ENCODE peak calls at places on chromosome 4, in six cellular contexts. One of them, this sample, is unnamed.

GRCh38 chr4:112540695-112541094 is 24.7 kb upstream of the NEUROG2 start:
- DNase-seq in activated T-cell treated with anti-CD3 and anti-CD28 coated beads, Interleukin-2, amount 50 U/mL, for 48 hours: no peak
- DNase-seq in stimulated activated CD4-positive, alpha-beta T cell treated with anti-CD3 and anti-CD28 coated beads, Interleukin-4, amount 100 ng/mL, for 24 hours: no peak
- DNase-seq in GF-D8: no peak
- DNase-seq in left cardiac atrium: no peak
- DNase-seq in NAMALWA: no peak
- DNase-seq in this sample: no peak

GRCh38 chr4:67549123-67549522 is 3.8 kb upstream of the CENPC start:
- DNase-seq in stimulated activated CD4-positive, alpha-beta T cell treated with anti-CD3 and anti-CD28 coated beads, Interleukin-4, amount 100 ng/mL, for 24 hours: no peak
- DNase-seq in NAMALWA: peak
- DNase-seq in left cardiac atrium: no peak
- DNase-seq in GF-D8: no peak
- DNase-seq in activated T-cell treated with anti-CD3 and anti-CD28 coated beads, Interleukin-2, amount 50 U/mL, for 48 hours: no peak
- DNase-seq in this sample: peak

GRCh38 chr4:60805500-60806313 is 394.4 kb upstream of the ADGRL3 start:
- DNase-seq in NAMALWA: peak
- DNase-seq in activated T-cell treated with anti-CD3 and anti-CD28 coated beads, Interleukin-2, amount 50 U/mL, for 48 hours: no peak
- DNase-seq in GF-D8: no peak
- DNase-seq in stimulated activated CD4-positive, alpha-beta T cell treated with anti-CD3 and anti-CD28 coated beads, Interleukin-4, amount 100 ng/mL, for 24 hours: no peak
- DNase-seq in left cardiac atrium: no peak
- DNase-seq in this sample: peak

GRCh38 chr4:99649778-99650177 is 7.8 kb downstream of the C4orf54 start:
- DNase-seq in NAMALWA: no peak
- DNase-seq in stimulated activated CD4-positive, alpha-beta T cell treated with anti-CD3 and anti-CD28 coated beads, Interleukin-4, amount 100 ng/mL, for 24 hours: no peak
- DNase-seq in GF-D8: no peak
- DNase-seq in activated T-cell treated with anti-CD3 and anti-CD28 coated beads, Interleukin-2, amount 50 U/mL, for 48 hours: no peak
- DNase-seq in left cardiac atrium: no peak
- DNase-seq in this sample: no peak

GRCh38 chr4:84913176-84913575 is 53.3 kb downstream of the WDFY3 start:
- DNase-seq in NAMALWA: no peak
- DNase-seq in activated T-cell treated with anti-CD3 and anti-CD28 coated beads, Interleukin-2, amount 50 U/mL, for 48 hours: no peak
- DNase-seq in left cardiac atrium: no peak
- DNase-seq in GF-D8: no peak
- DNase-seq in stimulated activated CD4-positive, alpha-beta T cell treated with anti-CD3 and anti-CD28 coated beads, Interleukin-4, amount 100 ng/mL, for 24 hours: no peak
- DNase-seq in this sample: no peak

GRCh38 chr4:77240469-77241066 is 83.6 kb downstream of the CCNG2 start:
- DNase-seq in NAMALWA: peak
- DNase-seq in GF-D8: peak
- DNase-seq in left cardiac atrium: peak
- DNase-seq in stimulated activated CD4-positive, alpha-beta T cell treated with anti-CD3 and anti-CD28 coated beads, Interleukin-4, amount 100 ng/mL, for 24 hours: peak
- DNase-seq in activated T-cell treated with anti-CD3 and anti-CD28 coated beads, Interleukin-2, amount 50 U/mL, for 48 hours: peak
- DNase-seq in this sample: peak

GRCh38 chr4:104989363-104989762 is 157.3 kb upstream of the TET2 start:
- DNase-seq in left cardiac atrium: no peak
- DNase-seq in stimulated activated CD4-positive, alpha-beta T cell treated with anti-CD3 and anti-CD28 coated beads, Interleukin-4, amount 100 ng/mL, for 24 hours: no peak
- DNase-seq in activated T-cell treated with anti-CD3 and anti-CD28 coated beads, Interleukin-2, amount 50 U/mL, for 48 hours: no peak
- DNase-seq in GF-D8: no peak
- DNase-seq in NAMALWA: no peak
- DNase-seq in this sample: no peak

GRCh38 chr4:41722171-41722570 is 26.4 kb downstream of the PHOX2B start:
- DNase-seq in left cardiac atrium: no peak
- DNase-seq in stimulated activated CD4-positive, alpha-beta T cell treated with anti-CD3 and anti-CD28 coated beads, Interleukin-4, amount 100 ng/mL, for 24 hours: no peak
- DNase-seq in NAMALWA: no peak
- DNase-seq in activated T-cell treated with anti-CD3 and anti-CD28 coated beads, Interleukin-2, amount 50 U/mL, for 48 hours: no peak
- DNase-seq in GF-D8: no peak
- DNase-seq in this sample: no peak

GRCh38 chr4:3836041-3836801 is 70.0 kb downstream of the ADRA2C start:
- DNase-seq in GF-D8: no peak
- DNase-seq in stimulated activated CD4-positive, alpha-beta T cell treated with anti-CD3 and anti-CD28 coated beads, Interleukin-4, amount 100 ng/mL, for 24 hours: no peak
- DNase-seq in left cardiac atrium: no peak
- DNase-seq in NAMALWA: peak
- DNase-seq in activated T-cell treated with anti-CD3 and anti-CD28 coated beads, Interleukin-2, amount 50 U/mL, for 48 hours: no peak
- DNase-seq in this sample: no peak

GRCh38 chr4:144699565-144699964 is 53.6 kb downstream of the HHIP start:
- DNase-seq in GF-D8: no peak
- DNase-seq in stimulated activated CD4-positive, alpha-beta T cell treated with anti-CD3 and anti-CD28 coated beads, Interleukin-4, amount 100 ng/mL, for 24 hours: no peak
- DNase-seq in left cardiac atrium: no peak
- DNase-seq in NAMALWA: no peak
- DNase-seq in activated T-cell treated with anti-CD3 and anti-CD28 coated beads, Interleukin-2, amount 50 U/mL, for 48 hours: no peak
- DNase-seq in this sample: no peak

GRCh38 chr4:83639849-83640493 is 104.1 kb downstream of the GPAT3 start:
- DNase-seq in stimulated activated CD4-positive, alpha-beta T cell treated with anti-CD3 and anti-CD28 coated beads, Interleukin-4, amount 100 ng/mL, for 24 hours: peak
- DNase-seq in activated T-cell treated with anti-CD3 and anti-CD28 coated beads, Interleukin-2, amount 50 U/mL, for 48 hours: peak
- DNase-seq in GF-D8: peak
- DNase-seq in NAMALWA: peak
- DNase-seq in left cardiac atrium: no peak
- DNase-seq in this sample: peak

GRCh38 chr4:100079264-100079663 is 111.0 kb downstream of the DDIT4L start:
- DNase-seq in stimulated activated CD4-positive, alpha-beta T cell treated with anti-CD3 and anti-CD28 coated beads, Interleukin-4, amount 100 ng/mL, for 24 hours: peak
- DNase-seq in NAMALWA: no peak
- DNase-seq in activated T-cell treated with anti-CD3 and anti-CD28 coated beads, Interleukin-2, amount 50 U/mL, for 48 hours: no peak
- DNase-seq in GF-D8: no peak
- DNase-seq in left cardiac atrium: no peak
- DNase-seq in this sample: no peak

GRCh38 chr4:163540977-163541376 is 46.5 kb downstream of the TMA16 start:
- DNase-seq in NAMALWA: no peak
- DNase-seq in GF-D8: no peak
- DNase-seq in left cardiac atrium: no peak
- DNase-seq in stimulated activated CD4-positive, alpha-beta T cell treated with anti-CD3 and anti-CD28 coated beads, Interleukin-4, amount 100 ng/mL, for 24 hours: no peak
- DNase-seq in activated T-cell treated with anti-CD3 and anti-CD28 coated beads, Interleukin-2, amount 50 U/mL, for 48 hours: no peak
- DNase-seq in this sample: no peak

GRCh38 chr4:60432911-60433310 is 767.2 kb upstream of the ADGRL3 start:
- DNase-seq in GF-D8: no peak
- DNase-seq in left cardiac atrium: no peak
- DNase-seq in activated T-cell treated with anti-CD3 and anti-CD28 coated beads, Interleukin-2, amount 50 U/mL, for 48 hours: no peak
- DNase-seq in NAMALWA: no peak
- DNase-seq in stimulated activated CD4-positive, alpha-beta T cell treated with anti-CD3 and anti-CD28 coated beads, Interleukin-4, amount 100 ng/mL, for 24 hours: no peak
- DNase-seq in this sample: no peak

GRCh38 chr4:6815029-6815836 is 32.7 kb downstream of the KIAA0232 start:
- DNase-seq in GF-D8: no peak
- DNase-seq in NAMALWA: no peak
- DNase-seq in left cardiac atrium: no peak
- DNase-seq in activated T-cell treated with anti-CD3 and anti-CD28 coated beads, Interleukin-2, amount 50 U/mL, for 48 hours: no peak
- DNase-seq in stimulated activated CD4-positive, alpha-beta T cell treated with anti-CD3 and anti-CD28 coated beads, Interleukin-4, amount 100 ng/mL, for 24 hours: no peak
- DNase-seq in this sample: no peak

GRCh38 chr4:2366252-2367192 is 51.9 kb downstream of the ZFYVE28 start:
- DNase-seq in NAMALWA: peak
- DNase-seq in stimulated activated CD4-positive, alpha-beta T cell treated with anti-CD3 and anti-CD28 coated beads, Interleukin-4, amount 100 ng/mL, for 24 hours: no peak
- DNase-seq in GF-D8: no peak
- DNase-seq in activated T-cell treated with anti-CD3 and anti-CD28 coated beads, Interleukin-2, amount 50 U/mL, for 48 hours: no peak
- DNase-seq in left cardiac atrium: no peak
- DNase-seq in this sample: no peak

GRCh38 chr4:186644737-186645261 is 78.9 kb downstream of the FAT1 start:
- DNase-seq in stimulated activated CD4-positive, alpha-beta T cell treated with anti-CD3 and anti-CD28 coated beads, Interleukin-4, amount 100 ng/mL, for 24 hours: no peak
- DNase-seq in NAMALWA: no peak
- DNase-seq in left cardiac atrium: peak
- DNase-seq in GF-D8: no peak
- DNase-seq in activated T-cell treated with anti-CD3 and anti-CD28 coated beads, Interleukin-2, amount 50 U/mL, for 48 hours: no peak
- DNase-seq in this sample: no peak

GRCh38 chr4:61493470-61493869 is 293.3 kb downstream of the ADGRL3 start:
- DNase-seq in left cardiac atrium: no peak
- DNase-seq in GF-D8: no peak
- DNase-seq in activated T-cell treated with anti-CD3 and anti-CD28 coated beads, Interleukin-2, amount 50 U/mL, for 48 hours: no peak
- DNase-seq in NAMALWA: no peak
- DNase-seq in stimulated activated CD4-positive, alpha-beta T cell treated with anti-CD3 and anti-CD28 coated beads, Interleukin-4, amount 100 ng/mL, for 24 hours: no peak
- DNase-seq in this sample: no peak

GRCh38 chr4:138110815-138111214 is 131.3 kb downstream of the SLC7A11 start:
- DNase-seq in stimulated activated CD4-positive, alpha-beta T cell treated with anti-CD3 and anti-CD28 coated beads, Interleukin-4, amount 100 ng/mL, for 24 hours: no peak
- DNase-seq in left cardiac atrium: no peak
- DNase-seq in NAMALWA: no peak
- DNase-seq in GF-D8: no peak
- DNase-seq in activated T-cell treated with anti-CD3 and anti-CD28 coated beads, Interleukin-2, amount 50 U/mL, for 48 hours: no peak
- DNase-seq in this sample: no peak

GRCh38 chr4:168864831-168865541 is 145.1 kb downstream of the CBR4 start:
- DNase-seq in stimulated activated CD4-positive, alpha-beta T cell treated with anti-CD3 and anti-CD28 coated beads, Interleukin-4, amount 100 ng/mL, for 24 hours: no peak
- DNase-seq in left cardiac atrium: no peak
- DNase-seq in NAMALWA: no peak
- DNase-seq in activated T-cell treated with anti-CD3 and anti-CD28 coated beads, Interleukin-2, amount 50 U/mL, for 48 hours: no peak
- DNase-seq in GF-D8: no peak
- DNase-seq in this sample: no peak

GRCh38 chr4:23097251-23097650 is 404.5 kb downstream of the GBA3 start:
- DNase-seq in GF-D8: no peak
- DNase-seq in stimulated activated CD4-positive, alpha-beta T cell treated with anti-CD3 and anti-CD28 coated beads, Interleukin-4, amount 100 ng/mL, for 24 hours: no peak
- DNase-seq in activated T-cell treated with anti-CD3 and anti-CD28 coated beads, Interleukin-2, amount 50 U/mL, for 48 hours: no peak
- DNase-seq in NAMALWA: no peak
- DNase-seq in left cardiac atrium: no peak
- DNase-seq in this sample: no peak

GRCh38 chr4:165502919-165503907 is 124.4 kb downstream of the CPE start:
- DNase-seq in GF-D8: no peak
- DNase-seq in NAMALWA: no peak
- DNase-seq in stimulated activated CD4-positive, alpha-beta T cell treated with anti-CD3 and anti-CD28 coated beads, Interleukin-4, amount 100 ng/mL, for 24 hours: no peak
- DNase-seq in left cardiac atrium: no peak
- DNase-seq in activated T-cell treated with anti-CD3 and anti-CD28 coated beads, Interleukin-2, amount 50 U/mL, for 48 hours: no peak
- DNase-seq in this sample: no peak

GRCh38 chr4:155353923-155354540 is 22.7 kb downstream of the MAP9 start:
- DNase-seq in left cardiac atrium: peak
- DNase-seq in activated T-cell treated with anti-CD3 and anti-CD28 coated beads, Interleukin-2, amount 50 U/mL, for 48 hours: peak
- DNase-seq in NAMALWA: peak
- DNase-seq in GF-D8: no peak
- DNase-seq in stimulated activated CD4-positive, alpha-beta T cell treated with anti-CD3 and anti-CD28 coated beads, Interleukin-4, amount 100 ng/mL, for 24 hours: peak
- DNase-seq in this sample: peak

GRCh38 chr4:1582227-1582626 is 101.9 kb downstream of the FAM53A start:
- DNase-seq in stimulated activated CD4-positive, alpha-beta T cell treated with anti-CD3 and anti-CD28 coated beads, Interleukin-4, amount 100 ng/mL, for 24 hours: no peak
- DNase-seq in activated T-cell treated with anti-CD3 and anti-CD28 coated beads, Interleukin-2, amount 50 U/mL, for 48 hours: no peak
- DNase-seq in NAMALWA: no peak
- DNase-seq in left cardiac atrium: peak
- DNase-seq in GF-D8: no peak
- DNase-seq in this sample: no peak

GRCh38 chr4:15238720-15239119 is 189.1 kb upstream of the C1QTNF7 start:
- DNase-seq in NAMALWA: peak
- DNase-seq in left cardiac atrium: no peak
- DNase-seq in stimulated activated CD4-positive, alpha-beta T cell treated with anti-CD3 and anti-CD28 coated beads, Interleukin-4, amount 100 ng/mL, for 24 hours: peak
- DNase-seq in activated T-cell treated with anti-CD3 and anti-CD28 coated beads, Interleukin-2, amount 50 U/mL, for 48 hours: peak
- DNase-seq in GF-D8: no peak
- DNase-seq in this sample: peak

GRCh38 chr4:20283039-20283438 is 31.3 kb downstream of the SLIT2 start:
- DNase-seq in activated T-cell treated with anti-CD3 and anti-CD28 coated beads, Interleukin-2, amount 50 U/mL, for 48 hours: no peak
- DNase-seq in stimulated activated CD4-positive, alpha-beta T cell treated with anti-CD3 and anti-CD28 coated beads, Interleukin-4, amount 100 ng/mL, for 24 hours: no peak
- DNase-seq in left cardiac atrium: no peak
- DNase-seq in GF-D8: no peak
- DNase-seq in NAMALWA: no peak
- DNase-seq in this sample: no peak

GRCh38 chr4:48109413-48110263 is 24.4 kb downstream of the TXK start:
- DNase-seq in activated T-cell treated with anti-CD3 and anti-CD28 coated beads, Interleukin-2, amount 50 U/mL, for 48 hours: no peak
- DNase-seq in stimulated activated CD4-positive, alpha-beta T cell treated with anti-CD3 and anti-CD28 coated beads, Interleukin-4, amount 100 ng/mL, for 24 hours: peak
- DNase-seq in NAMALWA: peak
- DNase-seq in GF-D8: peak
- DNase-seq in left cardiac atrium: no peak
- DNase-seq in this sample: peak

GRCh38 chr4:186719925-186720694 is 3.5 kb downstream of the FAT1 start:
- DNase-seq in activated T-cell treated with anti-CD3 and anti-CD28 coated beads, Interleukin-2, amount 50 U/mL, for 48 hours: no peak
- DNase-seq in stimulated activated CD4-positive, alpha-beta T cell treated with anti-CD3 and anti-CD28 coated beads, Interleukin-4, amount 100 ng/mL, for 24 hours: no peak
- DNase-seq in NAMALWA: peak
- DNase-seq in left cardiac atrium: no peak
- DNase-seq in GF-D8: no peak
- DNase-seq in this sample: peak

GRCh38 chr4:128517096-128517738 is 229.6 kb upstream of the PGRMC2 start:
- DNase-seq in GF-D8: no peak
- DNase-seq in activated T-cell treated with anti-CD3 and anti-CD28 coated beads, Interleukin-2, amount 50 U/mL, for 48 hours: no peak
- DNase-seq in stimulated activated CD4-positive, alpha-beta T cell treated with anti-CD3 and anti-CD28 coated beads, Interleukin-4, amount 100 ng/mL, for 24 hours: no peak
- DNase-seq in NAMALWA: no peak
- DNase-seq in left cardiac atrium: no peak
- DNase-seq in this sample: no peak

GRCh38 chr4:61200195-61200990 is at the start of gene ADGRL3:
- DNase-seq in left cardiac atrium: no peak
- DNase-seq in activated T-cell treated with anti-CD3 and anti-CD28 coated beads, Interleukin-2, amount 50 U/mL, for 48 hours: no peak
- DNase-seq in GF-D8: no peak
- DNase-seq in stimulated activated CD4-positive, alpha-beta T cell treated with anti-CD3 and anti-CD28 coated beads, Interleukin-4, amount 100 ng/mL, for 24 hours: no peak
- DNase-seq in NAMALWA: no peak
- DNase-seq in this sample: no peak

GRCh38 chr4:28287837-28288236 is 1427.2 kb downstream of the STIM2 start:
- DNase-seq in stimulated activated CD4-positive, alpha-beta T cell treated with anti-CD3 and anti-CD28 coated beads, Interleukin-4, amount 100 ng/mL, for 24 hours: no peak
- DNase-seq in left cardiac atrium: peak
- DNase-seq in activated T-cell treated with anti-CD3 and anti-CD28 coated beads, Interleukin-2, amount 50 U/mL, for 48 hours: no peak
- DNase-seq in NAMALWA: no peak
- DNase-seq in GF-D8: no peak
- DNase-seq in this sample: no peak

GRCh38 chr4:103010827-103011226 is 8.7 kb downstream of the SLC9B1 start:
- DNase-seq in NAMALWA: no peak
- DNase-seq in activated T-cell treated with anti-CD3 and anti-CD28 coated beads, Interleukin-2, amount 50 U/mL, for 48 hours: no peak
- DNase-seq in GF-D8: no peak
- DNase-seq in left cardiac atrium: no peak
- DNase-seq in stimulated activated CD4-positive, alpha-beta T cell treated with anti-CD3 and anti-CD28 coated beads, Interleukin-4, amount 100 ng/mL, for 24 hours: no peak
- DNase-seq in this sample: no peak

GRCh38 chr4:7539659-7540058 is 104.9 kb upstream of the PSAPL1 start:
- DNase-seq in GF-D8: no peak
- DNase-seq in left cardiac atrium: no peak
- DNase-seq in NAMALWA: peak
- DNase-seq in stimulated activated CD4-positive, alpha-beta T cell treated with anti-CD3 and anti-CD28 coated beads, Interleukin-4, amount 100 ng/mL, for 24 hours: peak
- DNase-seq in activated T-cell treated with anti-CD3 and anti-CD28 coated beads, Interleukin-2, amount 50 U/mL, for 48 hours: peak
- DNase-seq in this sample: peak

GRCh38 chr4:10015140-10015753 is 6.0 kb downstream of the SLC2A9 start:
- DNase-seq in left cardiac atrium: no peak
- DNase-seq in stimulated activated CD4-positive, alpha-beta T cell treated with anti-CD3 and anti-CD28 coated beads, Interleukin-4, amount 100 ng/mL, for 24 hours: peak
- DNase-seq in activated T-cell treated with anti-CD3 and anti-CD28 coated beads, Interleukin-2, amount 50 U/mL, for 48 hours: peak
- DNase-seq in NAMALWA: peak
- DNase-seq in GF-D8: peak
- DNase-seq in this sample: peak

GRCh38 chr4:98682719-98683118 is 24.3 kb upstream of the TSPAN5 start:
- DNase-seq in NAMALWA: no peak
- DNase-seq in stimulated activated CD4-positive, alpha-beta T cell treated with anti-CD3 and anti-CD28 coated beads, Interleukin-4, amount 100 ng/mL, for 24 hours: no peak
- DNase-seq in activated T-cell treated with anti-CD3 and anti-CD28 coated beads, Interleukin-2, amount 50 U/mL, for 48 hours: no peak
- DNase-seq in GF-D8: no peak
- DNase-seq in left cardiac atrium: no peak
- DNase-seq in this sample: no peak

GRCh38 chr4:47852121-47852520 is 14.3 kb upstream of the CORIN start:
- DNase-seq in stimulated activated CD4-positive, alpha-beta T cell treated with anti-CD3 and anti-CD28 coated beads, Interleukin-4, amount 100 ng/mL, for 24 hours: no peak
- DNase-seq in left cardiac atrium: no peak
- DNase-seq in GF-D8: no peak
- DNase-seq in activated T-cell treated with anti-CD3 and anti-CD28 coated beads, Interleukin-2, amount 50 U/mL, for 48 hours: no peak
- DNase-seq in NAMALWA: no peak
- DNase-seq in this sample: no peak

GRCh38 chr4:99219072-99219471 is at the start of gene ADH6:
- DNase-seq in GF-D8: no peak
- DNase-seq in left cardiac atrium: no peak
- DNase-seq in stimulated activated CD4-positive, alpha-beta T cell treated with anti-CD3 and anti-CD28 coated beads, Interleukin-4, amount 100 ng/mL, for 24 hours: no peak
- DNase-seq in NAMALWA: no peak
- DNase-seq in activated T-cell treated with anti-CD3 and anti-CD28 coated beads, Interleukin-2, amount 50 U/mL, for 48 hours: no peak
- DNase-seq in this sample: no peak

GRCh38 chr4:25088342-25088952 is 57.7 kb upstream of the LGI2 start:
- DNase-seq in left cardiac atrium: peak
- DNase-seq in activated T-cell treated with anti-CD3 and anti-CD28 coated beads, Interleukin-2, amount 50 U/mL, for 48 hours: peak
- DNase-seq in NAMALWA: no peak
- DNase-seq in stimulated activated CD4-positive, alpha-beta T cell treated with anti-CD3 and anti-CD28 coated beads, Interleukin-4, amount 100 ng/mL, for 24 hours: no peak
- DNase-seq in GF-D8: no peak
- DNase-seq in this sample: no peak

This sample was measured in OCI-LY7.